ENCODE peak calls at places on chromosomes 11 and 22, in seven cellular contexts. One of them, this sample, is unnamed.

GRCh38 chr11:121293276-121293569 is 652 bp downstream of the SC5D start:
- DNase-seq in adipocyte: no peak
- DNase-seq in SK-N-SH: no peak
- DNase-seq in fibroblast of lung: peak; percentile 53
- DNase-seq in K562: no peak
- DNase-seq in endothelial cell of umbilical vein: peak; percentile 71
- DNase-seq in astrocyte: no peak
- DNase-seq in this sample: peak; percentile 22

GRCh38 chr11:63670738-63671321 is 346 bp downstream of the ATL3 start:
- DNase-seq in SK-N-SH: peak; percentile 84
- DNase-seq in endothelial cell of umbilical vein: no peak
- DNase-seq in adipocyte: peak; percentile 82
- DNase-seq in astrocyte: no peak
- DNase-seq in fibroblast of lung: no peak
- DNase-seq in K562: no peak
- DNase-seq in this sample: peak; percentile 57

GRCh38 chr22:25143161-25144076 is 56.2 kb upstream of the CRYBB3 start:
- DNase-seq in fibroblast of lung: no peak
- DNase-seq in K562: no peak
- DNase-seq in astrocyte: no peak
- DNase-seq in SK-N-SH: no peak
- DNase-seq in adipocyte: no peak
- DNase-seq in endothelial cell of umbilical vein: peak; percentile 61
- DNase-seq in this sample: no peak

GRCh38 chr11:17432041-17432440 is 43.6 kb upstream of the KCNJ11 start:
- DNase-seq in endothelial cell of umbilical vein: no peak
- DNase-seq in SK-N-SH: no peak
- DNase-seq in fibroblast of lung: no peak
- DNase-seq in astrocyte: no peak
- DNase-seq in adipocyte: no peak
- DNase-seq in K562: no peak
- DNase-seq in this sample: no peak

GRCh38 chr11:126545057-126545555 is 189.6 kb downstream of the ST3GAL4 start:
- DNase-seq in fibroblast of lung: no peak
- DNase-seq in SK-N-SH: peak; percentile 65
- DNase-seq in endothelial cell of umbilical vein: no peak
- DNase-seq in adipocyte: no peak
- DNase-seq in K562: no peak
- DNase-seq in astrocyte: no peak
- DNase-seq in this sample: no peak

GRCh38 chr11:81237139-81237538 is 1496.5 kb downstream of the FAM181B start:
- DNase-seq in endothelial cell of umbilical vein: peak; percentile 34
- DNase-seq in adipocyte: peak; percentile 8
- DNase-seq in SK-N-SH: peak; percentile 5
- DNase-seq in fibroblast of lung: peak; percentile 67
- DNase-seq in astrocyte: peak; percentile 6
- DNase-seq in K562: no peak
- DNase-seq in this sample: peak; percentile 70

GRCh38 chr22:35510481-35510934 is 30.1 kb upstream of the RASD2 start:
- DNase-seq in K562: no peak
- DNase-seq in astrocyte: peak; percentile 29
- DNase-seq in endothelial cell of umbilical vein: no peak
- DNase-seq in fibroblast of lung: peak; percentile 6
- DNase-seq in SK-N-SH: no peak
- DNase-seq in adipocyte: no peak
- DNase-seq in this sample: no peak

GRCh38 chr11:111733009-111733408 is 33.2 kb downstream of the PPP2R1B start:
- DNase-seq in astrocyte: peak; percentile 85
- DNase-seq in SK-N-SH: no peak
- DNase-seq in K562: no peak
- DNase-seq in adipocyte: peak; percentile 85
- DNase-seq in endothelial cell of umbilical vein: peak; percentile 96
- DNase-seq in fibroblast of lung: peak; percentile 73
- DNase-seq in this sample: no peak

GRCh38 chr11:132111781-132112380 is 741.5 kb downstream of the NTM start:
- DNase-seq in adipocyte: peak; percentile 89
- DNase-seq in endothelial cell of umbilical vein: peak; percentile 58
- DNase-seq in fibroblast of lung: peak; percentile 90
- DNase-seq in astrocyte: peak; percentile 92
- DNase-seq in SK-N-SH: no peak
- DNase-seq in K562: no peak
- DNase-seq in this sample: no peak

GRCh38 chr22:44765571-44766285 is 13.4 kb downstream of the ARHGAP8 start:
- DNase-seq in K562: no peak
- DNase-seq in SK-N-SH: no peak
- DNase-seq in adipocyte: no peak
- DNase-seq in fibroblast of lung: no peak
- DNase-seq in astrocyte: peak; percentile 18
- DNase-seq in endothelial cell of umbilical vein: no peak
- DNase-seq in this sample: no peak

GRCh38 chr11:12110714-12111481 is 508 bp downstream of the MICAL2 start:
- DNase-seq in fibroblast of lung: no peak
- DNase-seq in K562: no peak
- DNase-seq in SK-N-SH: peak; percentile 50
- DNase-seq in adipocyte: peak; percentile 54
- DNase-seq in endothelial cell of umbilical vein: no peak
- DNase-seq in astrocyte: no peak
- DNase-seq in this sample: no peak

GRCh38 chr11:95494167-95494566 is 263.2 kb upstream of the SESN3 start:
- DNase-seq in K562: no peak
- DNase-seq in adipocyte: no peak
- DNase-seq in endothelial cell of umbilical vein: no peak
- DNase-seq in fibroblast of lung: no peak
- DNase-seq in SK-N-SH: no peak
- DNase-seq in astrocyte: no peak
- DNase-seq in this sample: no peak

GRCh38 chr22:30196141-30196866 is 50.3 kb downstream of the LIF start:
- DNase-seq in SK-N-SH: no peak
- DNase-seq in fibroblast of lung: peak; percentile 100
- DNase-seq in astrocyte: peak; percentile 100
- DNase-seq in K562: peak; percentile 28
- DNase-seq in endothelial cell of umbilical vein: peak; percentile 95
- DNase-seq in adipocyte: peak; percentile 99
- DNase-seq in this sample: no peak

GRCh38 chr11:64457416-64458010 is 98.6 kb downstream of the RPS6KA4 start:
- DNase-seq in endothelial cell of umbilical vein: no peak
- DNase-seq in K562: no peak
- DNase-seq in astrocyte: no peak
- DNase-seq in SK-N-SH: no peak
- DNase-seq in adipocyte: no peak
- DNase-seq in fibroblast of lung: no peak
- DNase-seq in this sample: no peak

GRCh38 chr11:1835671-1836010 is 851 bp downstream of the SYT8 start:
- DNase-seq in endothelial cell of umbilical vein: no peak
- DNase-seq in K562: no peak
- DNase-seq in SK-N-SH: no peak
- DNase-seq in fibroblast of lung: no peak
- DNase-seq in astrocyte: no peak
- DNase-seq in adipocyte: no peak
- DNase-seq in this sample: no peak

GRCh38 chr11:78187366-78188011 is 937 bp downstream of the KCTD21 start:
- DNase-seq in SK-N-SH: no peak
- DNase-seq in fibroblast of lung: no peak
- DNase-seq in K562: no peak
- DNase-seq in endothelial cell of umbilical vein: no peak
- DNase-seq in astrocyte: peak; percentile 40
- DNase-seq in adipocyte: no peak
- DNase-seq in this sample: no peak

GRCh38 chr11:72722050-72722748 is 30.0 kb downstream of the ARAP1 start:
- DNase-seq in adipocyte: peak; percentile 95
- DNase-seq in astrocyte: peak; percentile 90
- DNase-seq in SK-N-SH: peak; percentile 92
- DNase-seq in fibroblast of lung: peak; percentile 90
- DNase-seq in endothelial cell of umbilical vein: peak; percentile 95
- DNase-seq in K562: peak; percentile 79
- DNase-seq in this sample: peak; percentile 90

GRCh38 chr11:5737672-5738071 is 1.4 kb downstream of the OR56B1 start:
- DNase-seq in endothelial cell of umbilical vein: no peak
- DNase-seq in adipocyte: no peak
- DNase-seq in fibroblast of lung: no peak
- DNase-seq in K562: no peak
- DNase-seq in SK-N-SH: no peak
- DNase-seq in astrocyte: peak; percentile 25
- DNase-seq in this sample: no peak

GRCh38 chr22:18075101-18075730 is 2.6 kb upstream of the PEX26 start:
- DNase-seq in fibroblast of lung: no peak
- DNase-seq in astrocyte: no peak
- DNase-seq in adipocyte: no peak
- DNase-seq in K562: no peak
- DNase-seq in SK-N-SH: no peak
- DNase-seq in endothelial cell of umbilical vein: no peak
- DNase-seq in this sample: no peak

GRCh38 chr11:86341382-86341781 is 33.3 kb upstream of the CCDC81 start:
- DNase-seq in endothelial cell of umbilical vein: no peak
- DNase-seq in adipocyte: no peak
- DNase-seq in astrocyte: no peak
- DNase-seq in K562: no peak
- DNase-seq in fibroblast of lung: no peak
- DNase-seq in SK-N-SH: no peak
- DNase-seq in this sample: no peak

GRCh38 chr11:110162216-110162615 is 69.0 kb downstream of the ZC3H12C start:
- DNase-seq in endothelial cell of umbilical vein: no peak
- DNase-seq in astrocyte: no peak
- DNase-seq in adipocyte: peak; percentile 20
- DNase-seq in fibroblast of lung: no peak
- DNase-seq in SK-N-SH: no peak
- DNase-seq in K562: no peak
- DNase-seq in this sample: no peak

GRCh38 chr11:6442441-6442840 is 1.7 kb upstream of the HPX start:
- DNase-seq in astrocyte: no peak
- DNase-seq in adipocyte: no peak
- DNase-seq in K562: no peak
- DNase-seq in SK-N-SH: no peak
- DNase-seq in endothelial cell of umbilical vein: no peak
- DNase-seq in fibroblast of lung: no peak
- DNase-seq in this sample: no peak

GRCh38 chr11:74004694-74005615 is 3.9 kb downstream of the UCP3 start:
- DNase-seq in K562: peak; percentile 54
- DNase-seq in astrocyte: no peak
- DNase-seq in endothelial cell of umbilical vein: no peak
- DNase-seq in fibroblast of lung: no peak
- DNase-seq in SK-N-SH: no peak
- DNase-seq in adipocyte: no peak
- DNase-seq in this sample: peak; percentile 16

GRCh38 chr11:68950268-68950667 is 30.5 kb downstream of the MRGPRD start:
- DNase-seq in SK-N-SH: peak; percentile 49
- DNase-seq in adipocyte: peak; percentile 34
- DNase-seq in astrocyte: no peak
- DNase-seq in endothelial cell of umbilical vein: peak; percentile 19
- DNase-seq in K562: peak; percentile 52
- DNase-seq in fibroblast of lung: peak; percentile 17
- DNase-seq in this sample: no peak

GRCh38 chr11:112453601-112454577 is 193.2 kb upstream of the PLET1 start:
- DNase-seq in K562: peak; percentile 78
- DNase-seq in endothelial cell of umbilical vein: peak; percentile 24
- DNase-seq in adipocyte: peak; percentile 6
- DNase-seq in astrocyte: no peak
- DNase-seq in fibroblast of lung: peak; percentile 40
- DNase-seq in SK-N-SH: peak; percentile 51
- DNase-seq in this sample: peak; percentile 18

GRCh38 chr11:22387126-22387525 is 48.9 kb downstream of the SLC17A6 start:
- DNase-seq in adipocyte: no peak
- DNase-seq in astrocyte: no peak
- DNase-seq in fibroblast of lung: no peak
- DNase-seq in SK-N-SH: no peak
- DNase-seq in K562: no peak
- DNase-seq in endothelial cell of umbilical vein: no peak
- DNase-seq in this sample: no peak
- H3K9ac ChIP-seq in adipocyte: no peak overlapping the region
- H3K9ac ChIP-seq in astrocyte: no peak overlapping the region
- H3K9ac ChIP-seq in fibroblast of lung: no peak overlapping the region
- H3K9ac ChIP-seq in SK-N-SH: no peak overlapping the region
- H3K9ac ChIP-seq in K562: no peak overlapping the region
- H3K9ac ChIP-seq in endothelial cell of umbilical vein: no peak overlapping the region
- H3K9ac ChIP-seq in this sample: no peak overlapping the region

DNA sequence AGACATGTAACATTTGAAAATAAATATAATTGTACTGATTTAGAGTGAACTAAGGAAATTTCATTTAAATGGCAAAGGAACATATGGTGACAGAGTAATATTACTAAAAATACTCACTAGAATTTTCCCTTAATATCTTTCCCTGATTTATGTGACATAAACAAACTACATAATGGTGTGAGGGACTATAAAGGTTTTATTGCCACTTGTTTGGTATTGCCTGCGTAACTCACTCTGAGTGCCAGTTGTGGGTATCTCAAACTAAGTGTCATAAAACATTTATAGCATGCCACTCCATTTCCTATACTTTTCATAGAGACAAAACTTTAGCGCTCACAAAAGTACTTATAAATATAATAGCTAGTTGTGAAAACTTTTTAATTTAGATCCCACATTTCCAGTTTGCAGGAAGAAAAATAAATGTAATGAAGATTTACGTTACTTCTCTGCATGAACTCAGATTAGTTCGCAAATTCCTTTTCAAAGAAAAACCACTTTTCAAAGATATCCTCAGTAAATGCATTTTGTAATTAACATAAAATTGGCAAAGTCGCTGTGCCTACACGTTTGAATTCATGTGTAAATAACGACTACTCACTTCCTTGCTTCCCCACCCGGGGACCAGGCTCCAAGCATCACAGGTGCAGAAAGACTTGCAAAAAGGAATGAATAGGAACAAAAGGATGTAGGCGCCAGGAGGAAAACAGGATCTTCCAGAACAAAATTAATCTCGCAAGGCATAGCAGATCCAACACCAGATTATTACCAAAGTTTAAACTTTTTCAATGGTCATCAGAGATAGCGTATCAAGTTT is 1.6 kb upstream of the QSER1 start:
- DNase-seq in adipocyte: no peak
- DNase-seq in fibroblast of lung: no peak
- DNase-seq in astrocyte: no peak
- DNase-seq in SK-N-SH: no peak
- DNase-seq in K562: no peak
- DNase-seq in endothelial cell of umbilical vein: no peak
- DNase-seq in this sample: no peak
- H3K4me3 ChIP-seq in adipocyte: peak overlapping the region; percentile 95
- H3K4me3 ChIP-seq in fibroblast of lung: no peak overlapping the region
- H3K4me3 ChIP-seq in astrocyte: no peak overlapping the region
- H3K4me3 ChIP-seq in SK-N-SH: no peak overlapping the region
- H3K4me3 ChIP-seq in K562: peak overlapping the region; percentile 97
- H3K4me3 ChIP-seq in endothelial cell of umbilical vein: no peak overlapping the region
- H3K4me3 ChIP-seq in this sample: no peak overlapping the region

GRCh38 chr22:28821452-28821851 is 21.1 kb upstream of the XBP1 start:
- DNase-seq in K562: no peak
- DNase-seq in SK-N-SH: no peak
- DNase-seq in astrocyte: no peak
- DNase-seq in endothelial cell of umbilical vein: no peak
- DNase-seq in adipocyte: no peak
- DNase-seq in fibroblast of lung: no peak
- DNase-seq in this sample: no peak
- H3K9ac ChIP-seq in K562: no peak overlapping the region
- H3K9ac ChIP-seq in SK-N-SH: no peak overlapping the region
- H3K9ac ChIP-seq in astrocyte: no peak overlapping the region
- H3K9ac ChIP-seq in endothelial cell of umbilical vein: no peak overlapping the region
- H3K9ac ChIP-seq in adipocyte: no peak overlapping the region
- H3K9ac ChIP-seq in fibroblast of lung: no peak overlapping the region
- H3K9ac ChIP-seq in this sample: peak overlapping the region; percentile 83

DNA sequence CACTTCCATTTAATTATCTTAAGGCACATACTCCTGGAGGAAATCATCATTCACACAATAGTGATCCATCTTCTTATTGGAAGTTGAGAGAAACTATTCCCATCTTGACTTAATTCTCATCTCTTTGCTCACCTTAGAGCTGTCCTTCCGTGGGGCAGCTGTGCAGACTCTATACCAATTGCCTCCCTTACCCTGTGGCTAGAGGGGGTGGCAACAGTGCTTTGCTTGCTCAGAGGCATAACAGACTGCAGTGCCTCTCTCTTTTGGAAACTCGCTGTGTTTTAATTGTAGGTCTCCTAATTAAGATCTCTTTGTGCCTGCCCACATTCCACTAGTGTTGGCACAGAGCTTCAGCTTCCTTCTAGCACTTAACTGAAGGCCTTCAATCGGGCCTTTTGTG is 5.5 kb downstream of the KMT2A start:
- DNase-seq in astrocyte: no peak
- DNase-seq in K562: no peak
- DNase-seq in endothelial cell of umbilical vein: no peak
- DNase-seq in SK-N-SH: no peak
- DNase-seq in adipocyte: no peak
- DNase-seq in fibroblast of lung: no peak
- DNase-seq in this sample: no peak
- H3K4me3 ChIP-seq in astrocyte: no peak overlapping the region
- H3K4me3 ChIP-seq in K562: no peak overlapping the region
- H3K4me3 ChIP-seq in endothelial cell of umbilical vein: no peak overlapping the region
- H3K4me3 ChIP-seq in SK-N-SH: no peak overlapping the region
- H3K4me3 ChIP-seq in adipocyte: no peak overlapping the region
- H3K4me3 ChIP-seq in fibroblast of lung: no peak overlapping the region
- H3K4me3 ChIP-seq in this sample: no peak overlapping the region